ENCODE peak calls at places on chromosomes 7 and 10, in ten cellular contexts. Z is cardiac muscle cell; O is CD8-positive, alpha-beta T cell; K is SK-N-SH; U is right atrium auricular region; V is colonic mucosa; N is prostate gland; Q is stomach; H is heart left ventricle; S is Peyer's patch. F is an unnamed sample.

GRCh38 chr7:36079446-36080025 is 73.5 kb upstream of the EEPD1 start:
- DNase-seq in Z (no peak), O (no peak), K (no peak), U (no peak), V (no peak), N (no peak), Q (no peak), H (no peak), S (no peak), F (no peak)

GRCh38 chr7:32093415-32094408 is 23.5 kb upstream of the PDE1C start:
- DNase-seq in Z (no peak), O (no peak), K (no peak), U (peak; percentile 89), V (no peak), N (peak; percentile 69), Q (peak; percentile 68), H (peak; percentile 28), S (no peak), F (no peak)

GRCh38 chr7:10181996-10182395 is 791.7 kb upstream of the PHF14 start:
- DNase-seq in Z (no peak), O (no peak), K (no peak), U (no peak), V (no peak), N (no peak), Q (no peak), H (no peak), S (no peak), F (no peak)

GRCh38 chr10:114681542-114681941 is 23.5 kb upstream of the ABLIM1 start:
- DNase-seq in Z (no peak), O (no peak), K (no peak), U (no peak), V (no peak), N (no peak), Q (no peak), H (no peak), S (no peak), F (no peak)

GRCh38 chr10:74419491-74420466 is 268.8 kb downstream of the ADK start:
- DNase-seq in Z (no peak), O (no peak), K (peak; percentile 47), U (no peak), V (peak; percentile 24), N (no peak), Q (no peak), H (no peak), S (no peak), F (no peak)

GRCh38 chr10:59465089-59465488 is 102.7 kb upstream of the FAM13C start:
- DNase-seq in Z (peak; percentile 13), O (no peak), K (no peak), U (no peak), V (no peak), N (no peak), Q (no peak), H (no peak), S (no peak), F (no peak)

GRCh38 chr7:151754688-151755130 is 122.2 kb downstream of the PRKAG2 start:
- DNase-seq in Z (no peak), O (no peak), K (no peak), U (no peak), V (no peak), N (no peak), Q (no peak), H (no peak), S (no peak), F (no peak)

GRCh38 chr7:116353614-116354013 is 143.3 kb downstream of the TES start:
- DNase-seq in Z (peak; percentile 27), O (no peak), K (no peak), U (peak; percentile 67), V (peak; percentile 27), N (no peak), Q (peak; percentile 70), H (peak; percentile 57), S (no peak), F (no peak)

GRCh38 chr7:27169658-27170493 is 4.2 kb downstream of the HOXA10 start:
- DNase-seq in Z (no peak), O (no peak), K (no peak), U (no peak), V (no peak), N (no peak), Q (no peak), H (no peak), S (no peak), F (peak; percentile 62)

GRCh38 chr7:27171636-27172387 is 2.3 kb downstream of the HOXA10 start:
- DNase-seq in Z (no peak), O (no peak), K (no peak), U (no peak), V (no peak), N (no peak), Q (no peak), H (no peak), S (no peak), F (peak; percentile 55)

GRCh38 chr7:27170936-27171635 is 3.0 kb downstream of the HOXA10 start:
- DNase-seq in Z (no peak), O (no peak), K (no peak), U (no peak), V (no peak), N (no peak), Q (no peak), H (no peak), S (no peak), F (peak; percentile 31)

GRCh38 chr7:27172388-27172774 is 1.7 kb downstream of the HOXA10 start:
- DNase-seq in Z (no peak), O (no peak), K (no peak), U (no peak), V (no peak), N (no peak), Q (no peak), H (no peak), S (no peak), F (peak; percentile 32)

GRCh38 chr7:27170494-27170811 is 3.7 kb downstream of the HOXA10 start:
- DNase-seq in Z (no peak), O (no peak), K (no peak), U (no peak), V (no peak), N (no peak), Q (no peak), H (no peak), S (no peak), F (no peak)
- H3K4me1 ChIP-seq in Z (peaks cover 3% of the 10 kb centered on the region), O (peaks cover 52% of the 10 kb centered on the region), K (peaks cover 2% of the 10 kb centered on the region), U (no peaks in the 10 kb centered on the region), V (no peaks in the 10 kb centered on the region), N (no peaks in the 10 kb centered on the region), Q (peaks cover 28% of the 10 kb centered on the region), H (peaks cover 21% of the 10 kb centered on the region), S (no peaks in the 10 kb centered on the region), F (peaks cover 37% of the 10 kb centered on the region)

GRCh38 chr10:67401711-67402110 is 294.3 kb downstream of the CTNNA3 start:
- DNase-seq in Z (no peak), O (no peak), K (no peak), U (no peak), V (no peak), N (no peak), Q (no peak), H (no peak), S (no peak), F (no peak)
- H3K27ac ChIP-seq in Z (no peak overlapping the region), O (no peak overlapping the region), K (no peak overlapping the region), U (no peak overlapping the region), V (no peak overlapping the region), N (no peak overlapping the region), Q (no peak overlapping the region), H (no peak overlapping the region), S (no peak overlapping the region), F (no peak overlapping the region)

GRCh38 chr10:62379394-62379793 is 5.2 kb downstream of the ZNF365 start:
- DNase-seq in Z (peak; percentile 4), O (no peak), K (no peak), U (no peak), V (no peak), N (no peak), Q (no peak), H (no peak), S (no peak), F (no peak)

GRCh38 chr10:62380002-62380401 is 5.8 kb downstream of the ZNF365 start:
- DNase-seq in Z (no peak), O (no peak), K (no peak), U (no peak), V (no peak), N (no peak), Q (no peak), H (no peak), S (no peak), F (no peak)

GRCh38 chr10:62382831-62383230 is 8.7 kb downstream of the ZNF365 start:
- DNase-seq in Z (no peak), O (no peak), K (no peak), U (no peak), V (no peak), N (no peak), Q (no peak), H (no peak), S (no peak), F (no peak)

GRCh38 chr10:62384057-62384446 is 9.9 kb downstream of the ZNF365 start:
- DNase-seq in Z (no peak), O (peak; percentile 59), K (no peak), U (no peak), V (no peak), N (no peak), Q (no peak), H (no peak), S (no peak), F (no peak)

GRCh38 chr10:62381385-62382102 is 7.4 kb downstream of the ZNF365 start:
- DNase-seq in Z (no peak), O (no peak), K (no peak), U (no peak), V (no peak), N (no peak), Q (no peak), H (no peak), S (no peak), F (no peak)
- H3K4me1 ChIP-seq in Z (no peaks in the 10 kb centered on the region), O (peaks cover 15% of the 10 kb centered on the region), K (no peaks in the 10 kb centered on the region), U (no peaks in the 10 kb centered on the region), V (no peaks in the 10 kb centered on the region), N (no peaks in the 10 kb centered on the region), Q (no peaks in the 10 kb centered on the region), H (no peaks in the 10 kb centered on the region), S (no peaks in the 10 kb centered on the region), F (peaks cover 8% of the 10 kb centered on the region)

GRCh38 chr7:2116903-2117680 is 115.7 kb downstream of the MAD1L1 start:
- DNase-seq in Z (no peak), O (no peak), K (peak; percentile 81), U (no peak), V (no peak), N (peak; percentile 53), Q (peak; percentile 56), H (peak; percentile 78), S (no peak), F (no peak)

GRCh38 chr7:2114926-2115738 is 117.6 kb downstream of the MAD1L1 start:
- DNase-seq in Z (no peak), O (no peak), K (no peak), U (no peak), V (no peak), N (no peak), Q (no peak), H (no peak), S (no peak), F (no peak)

GRCh38 chr7:2116086-2116810 is 116.5 kb downstream of the MAD1L1 start:
- DNase-seq in Z (no peak), O (no peak), K (no peak), U (peak; percentile 65), V (no peak), N (peak; percentile 22), Q (no peak), H (no peak), S (no peak), F (no peak)

GRCh38 chr7:2114052-2114451 is 118.7 kb downstream of the MAD1L1 start:
- DNase-seq in Z (no peak), O (no peak), K (no peak), U (no peak), V (no peak), N (no peak), Q (no peak), H (no peak), S (no peak), F (no peak)

DNA sequence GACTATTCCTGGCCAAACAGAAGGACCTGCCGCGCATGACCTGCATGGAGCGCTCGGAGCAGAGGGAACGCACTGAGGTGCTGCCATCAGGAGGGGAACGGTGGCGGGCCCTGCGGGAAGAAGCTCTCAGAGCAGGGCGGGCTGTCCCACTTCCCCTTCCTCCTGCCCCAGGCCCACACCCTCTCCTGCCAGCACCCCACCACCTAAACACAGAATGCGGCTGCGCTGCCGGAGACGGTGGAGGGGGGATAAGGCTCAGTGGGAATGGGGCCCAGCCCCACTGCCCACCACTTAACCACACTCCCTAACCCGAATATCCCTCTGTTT is 117.0 kb downstream of the MAD1L1 start:
- DNase-seq in Z (no peak), O (no peak), K (no peak), U (no peak), V (no peak), N (no peak), Q (no peak), H (no peak), S (no peak), F (no peak)
- H3K27ac ChIP-seq in Z (no peak overlapping the region), O (no peak overlapping the region), K (peak overlapping the region; percentile 93), U (peak overlapping the region; percentile 81), V (no peak overlapping the region), N (no peak overlapping the region), Q (no peak overlapping the region), H (peak overlapping the region; percentile 52), S (no peak overlapping the region), F (no peak overlapping the region)